ENCODE peak calls at places on chromosome 13, in six cellular contexts. R is T follicular helper cell, A is NCI-H460, U is Right ventricle myocardium inferior, H is GM23248, I is HS-27A. F is an unnamed sample.

GRCh38 chr13:31625115-31625514 is 114.2 kb upstream of the RXFP2 start:
- DNase-seq in R (no peak), A (no peak), U (no peak), H (peak), I (no peak), F (no peak)

GRCh38 chr13:62033932-62034331 is 618.3 kb upstream of the PCDH20 start:
- DNase-seq in R (no peak), A (no peak), U (no peak), H (no peak), I (no peak), F (no peak)

GRCh38 chr13:46486270-46486669 is 66.7 kb upstream of the LRCH1 start:
- DNase-seq in R (no peak), A (no peak), U (no peak), H (no peak), I (no peak), F (no peak)

GRCh38 chr13:28027070-28027469 is 38.6 kb upstream of the URAD start:
- DNase-seq in R (no peak), A (no peak), U (no peak), H (no peak), I (no peak), F (no peak)

GRCh38 chr13:100491164-100491847 is 97.3 kb downstream of the GGACT start:
- DNase-seq in R (no peak), A (no peak), U (peak), H (no peak), I (no peak), F (peak)

GRCh38 chr13:43156916-43157315 is 133.5 kb downstream of the DNAJC15 start:
- DNase-seq in R (no peak), A (no peak), U (no peak), H (no peak), I (no peak), F (no peak)

GRCh38 chr13:68304287-68304893 is 1074.3 kb upstream of the PCDH9 start:
- DNase-seq in R (no peak), A (peak), U (no peak), H (peak), I (no peak), F (no peak)

GRCh38 chr13:76799696-76800095 is 86.5 kb downstream of the KCTD12 start:
- DNase-seq in R (no peak), A (no peak), U (no peak), H (peak), I (no peak), F (no peak)

GRCh38 chr13:20702945-20703784 is at the start of gene IL17D:
- DNase-seq in R (no peak), A (no peak), U (no peak), H (peak), I (no peak), F (no peak)

GRCh38 chr13:80339578-80339840 is 1.4 kb downstream of the SPRY2 start:
- DNase-seq in R (no peak), A (no peak), U (no peak), H (no peak), I (no peak), F (no peak)

GRCh38 chr13:44474122-44474910 is 100.7 kb downstream of the SERP2 start:
- DNase-seq in R (no peak), A (no peak), U (no peak), H (peak), I (peak), F (no peak)

GRCh38 chr13:27374650-27375049 is 49.8 kb upstream of the GTF3A start:
- DNase-seq in R (peak), A (peak), U (peak), H (peak), I (peak), F (no peak)

GRCh38 chr13:52925221-52925620 is 76.8 kb upstream of the PCDH8 start:
- DNase-seq in R (no peak), A (no peak), U (no peak), H (no peak), I (no peak), F (no peak)

GRCh38 chr13:28423010-28423409 is 71.9 kb downstream of the FLT1 start:
- DNase-seq in R (no peak), A (no peak), U (peak), H (no peak), I (no peak), F (no peak)

GRCh38 chr13:106846571-106846970 is 278.6 kb upstream of the ARGLU1 start:
- DNase-seq in R (no peak), A (no peak), U (no peak), H (no peak), I (no peak), F (no peak)

GRCh38 chr13:43831088-43831487 is 44.3 kb upstream of the ENOX1 start:
- DNase-seq in R (no peak), A (no peak), U (no peak), H (peak), I (no peak), F (no peak)

GRCh38 chr13:66489586-66489985 is 740.5 kb downstream of the PCDH9 start:
- DNase-seq in R (no peak), A (no peak), U (no peak), H (no peak), I (no peak), F (no peak)

GRCh38 chr13:105441406-105441805 is 1094.1 kb downstream of the EFNB2 start:
- DNase-seq in R (no peak), A (no peak), U (no peak), H (no peak), I (no peak), F (peak)

GRCh38 chr13:111547726-111548273 is 227.4 kb downstream of the TEX29 start:
- DNase-seq in R (no peak), A (no peak), U (no peak), H (no peak), I (no peak), F (no peak)

GRCh38 chr13:81929988-81930387 is 1589.1 kb upstream of the SPRY2 start:
- DNase-seq in R (no peak), A (peak), U (no peak), H (peak), I (no peak), F (peak)

GRCh38 chr13:60759499-60759898 is 362.5 kb downstream of the TDRD3 start:
- DNase-seq in R (no peak), A (peak), U (no peak), H (no peak), I (no peak), F (peak)

GRCh38 chr13:51714663-51715168 is 89.2 kb downstream of the DHRS12 start:
- DNase-seq in R (no peak), A (peak), U (no peak), H (peak), I (peak), F (no peak)

GRCh38 chr13:79528759-79529191 is 47.8 kb downstream of the NDFIP2 start:
- DNase-seq in R (no peak), A (no peak), U (no peak), H (peak), I (no peak), F (no peak)

GRCh38 chr13:107590556-107590955 is 624.8 kb downstream of the LIG4 start:
- DNase-seq in R (no peak), A (peak), U (no peak), H (no peak), I (no peak), F (no peak)

GRCh38 chr13:109272595-109273325 is 513.6 kb downstream of the IRS2 start:
- DNase-seq in R (no peak), A (no peak), U (no peak), H (peak), I (no peak), F (no peak)

GRCh38 chr13:37748913-37749312 is 120.7 kb downstream of the TRPC4 start:
- DNase-seq in R (no peak), A (no peak), U (no peak), H (no peak), I (no peak), F (no peak)

GRCh38 chr13:37209621-37210020 is 104.2 kb upstream of the CSNK1A1L start:
- DNase-seq in R (no peak), A (no peak), U (no peak), H (peak), I (no peak), F (no peak)

GRCh38 chr13:42137856-42138537 is 89.5 kb downstream of the DGKH start:
- DNase-seq in R (no peak), A (no peak), U (no peak), H (peak), I (no peak), F (no peak)

GRCh38 chr13:107817652-107818287 is 397.6 kb downstream of the LIG4 start:
- DNase-seq in R (no peak), A (no peak), U (no peak), H (no peak), I (no peak), F (no peak)

GRCh38 chr13:103031332-103031873 is 34.8 kb downstream of the SLC10A2 start:
- DNase-seq in R (no peak), A (no peak), U (no peak), H (no peak), I (no peak), F (no peak)

GRCh38 chr13:74289861-74290260 is 155.7 kb upstream of the KLF12 start:
- DNase-seq in R (no peak), A (no peak), U (no peak), H (no peak), I (no peak), F (no peak)

GRCh38 chr13:20901668-20902437 is 693 bp downstream of the XPO4 start:
- DNase-seq in R (no peak), A (no peak), U (no peak), H (peak), I (no peak), F (no peak)

GRCh38 chr13:71758823-71759222 is 108.2 kb downstream of the DACH1 start:
- DNase-seq in R (no peak), A (no peak), U (no peak), H (no peak), I (no peak), F (no peak)

GRCh38 chr13:98784666-98785065 is 32.2 kb upstream of the SLC15A1 start:
- DNase-seq in R (no peak), A (no peak), U (no peak), H (no peak), I (no peak), F (no peak)

GRCh38 chr13:75803175-75803611 is 167.1 kb downstream of the LMO7 start:
- DNase-seq in R (no peak), A (no peak), U (no peak), H (no peak), I (no peak), F (no peak)

F was measured in glomerular endothelial cell.